ENCODE peak calls at places on chromosomes 13 and 19, in seven cellular contexts. One of them, this sample, is unnamed.

GRCh38 chr13:94674609-94675348 is 37.6 kb downstream of the SOX21 start:
- DNase-seq in renal cortical epithelial cell: peak; percentile 46
- DNase-seq in stimulated activated CD4-positive, alpha-beta T cell treated with anti-CD3 and anti-CD28 coated beads, Interleukin-2, amount 100 ng/mL, for 4 hours: peak; percentile 35
- DNase-seq in caudate nucleus: peak; percentile 4
- DNase-seq in hepatic stellate cell: no peak
- DNase-seq in T-helper 1 cell: peak; percentile 33
- DNase-seq in myocyte: peak; percentile 54
- DNase-seq in this sample: no peak

GRCh38 chr19:17873661-17874422 is 2.1 kb downstream of the SLC5A5 start:
- DNase-seq in renal cortical epithelial cell: no peak
- DNase-seq in stimulated activated CD4-positive, alpha-beta T cell treated with anti-CD3 and anti-CD28 coated beads, Interleukin-2, amount 100 ng/mL, for 4 hours: peak; percentile 61
- DNase-seq in caudate nucleus: no peak
- DNase-seq in hepatic stellate cell: no peak
- DNase-seq in T-helper 1 cell: peak; percentile 60
- DNase-seq in myocyte: no peak
- DNase-seq in this sample: no peak

GRCh38 chr19:47157455-47158321 is 27.1 kb downstream of the SAE1 start:
- DNase-seq in renal cortical epithelial cell: peak; percentile 85
- DNase-seq in stimulated activated CD4-positive, alpha-beta T cell treated with anti-CD3 and anti-CD28 coated beads, Interleukin-2, amount 100 ng/mL, for 4 hours: no peak
- DNase-seq in caudate nucleus: no peak
- DNase-seq in hepatic stellate cell: peak; percentile 56
- DNase-seq in T-helper 1 cell: peak; percentile 31
- DNase-seq in myocyte: peak; percentile 98
- DNase-seq in this sample: no peak

GRCh38 chr19:56091751-56092546 is 29.1 kb downstream of the ZNF787 start:
- DNase-seq in renal cortical epithelial cell: no peak
- DNase-seq in stimulated activated CD4-positive, alpha-beta T cell treated with anti-CD3 and anti-CD28 coated beads, Interleukin-2, amount 100 ng/mL, for 4 hours: no peak
- DNase-seq in caudate nucleus: no peak
- DNase-seq in hepatic stellate cell: no peak
- DNase-seq in T-helper 1 cell: no peak
- DNase-seq in myocyte: no peak
- DNase-seq in this sample: no peak

GRCh38 chr19:29121684-29122083 is 91.3 kb downstream of the UQCRFS1 start:
- DNase-seq in renal cortical epithelial cell: peak; percentile 8
- DNase-seq in stimulated activated CD4-positive, alpha-beta T cell treated with anti-CD3 and anti-CD28 coated beads, Interleukin-2, amount 100 ng/mL, for 4 hours: no peak
- DNase-seq in caudate nucleus: no peak
- DNase-seq in hepatic stellate cell: peak; percentile 24
- DNase-seq in T-helper 1 cell: no peak
- DNase-seq in myocyte: peak; percentile 5
- DNase-seq in this sample: no peak

GRCh38 chr19:15419413-15420025 is 731 bp upstream of the AKAP8L start:
- DNase-seq in renal cortical epithelial cell: no peak
- DNase-seq in stimulated activated CD4-positive, alpha-beta T cell treated with anti-CD3 and anti-CD28 coated beads, Interleukin-2, amount 100 ng/mL, for 4 hours: no peak
- DNase-seq in caudate nucleus: no peak
- DNase-seq in hepatic stellate cell: no peak
- DNase-seq in T-helper 1 cell: no peak
- DNase-seq in myocyte: no peak
- DNase-seq in this sample: no peak

GRCh38 chr13:33138441-33138840 is 122.2 kb downstream of the KL start:
- DNase-seq in renal cortical epithelial cell: no peak
- DNase-seq in stimulated activated CD4-positive, alpha-beta T cell treated with anti-CD3 and anti-CD28 coated beads, Interleukin-2, amount 100 ng/mL, for 4 hours: no peak
- DNase-seq in caudate nucleus: no peak
- DNase-seq in hepatic stellate cell: no peak
- DNase-seq in T-helper 1 cell: no peak
- DNase-seq in myocyte: no peak
- DNase-seq in this sample: no peak

GRCh38 chr19:14081797-14082674 is 3.5 kb downstream of the C19orf67 start:
- DNase-seq in renal cortical epithelial cell: no peak
- DNase-seq in stimulated activated CD4-positive, alpha-beta T cell treated with anti-CD3 and anti-CD28 coated beads, Interleukin-2, amount 100 ng/mL, for 4 hours: no peak
- DNase-seq in caudate nucleus: no peak
- DNase-seq in hepatic stellate cell: no peak
- DNase-seq in T-helper 1 cell: peak; percentile 25
- DNase-seq in myocyte: peak; percentile 81
- DNase-seq in this sample: no peak

GRCh38 chr13:23621316-23621645 is 51.1 kb downstream of the TNFRSF19 start:
- DNase-seq in renal cortical epithelial cell: peak; percentile 98
- DNase-seq in stimulated activated CD4-positive, alpha-beta T cell treated with anti-CD3 and anti-CD28 coated beads, Interleukin-2, amount 100 ng/mL, for 4 hours: no peak
- DNase-seq in caudate nucleus: no peak
- DNase-seq in hepatic stellate cell: peak; percentile 77
- DNase-seq in T-helper 1 cell: no peak
- DNase-seq in myocyte: peak; percentile 70
- DNase-seq in this sample: no peak

GRCh38 chr13:50805805-50806204 is 37.7 kb downstream of the DLEU7 start:
- DNase-seq in renal cortical epithelial cell: peak; percentile 13
- DNase-seq in stimulated activated CD4-positive, alpha-beta T cell treated with anti-CD3 and anti-CD28 coated beads, Interleukin-2, amount 100 ng/mL, for 4 hours: no peak
- DNase-seq in caudate nucleus: no peak
- DNase-seq in hepatic stellate cell: no peak
- DNase-seq in T-helper 1 cell: no peak
- DNase-seq in myocyte: no peak
- DNase-seq in this sample: no peak

GRCh38 chr19:16185925-16186234 is 670 bp downstream of the FAM32A start:
- DNase-seq in renal cortical epithelial cell: no peak
- DNase-seq in stimulated activated CD4-positive, alpha-beta T cell treated with anti-CD3 and anti-CD28 coated beads, Interleukin-2, amount 100 ng/mL, for 4 hours: no peak
- DNase-seq in caudate nucleus: no peak
- DNase-seq in hepatic stellate cell: peak; percentile 50
- DNase-seq in T-helper 1 cell: no peak
- DNase-seq in myocyte: no peak
- DNase-seq in this sample: no peak

GRCh38 chr13:44815507-44816074 is 173.7 kb downstream of the NUFIP1 start:
- DNase-seq in renal cortical epithelial cell: peak; percentile 98
- DNase-seq in stimulated activated CD4-positive, alpha-beta T cell treated with anti-CD3 and anti-CD28 coated beads, Interleukin-2, amount 100 ng/mL, for 4 hours: peak; percentile 4
- DNase-seq in caudate nucleus: peak; percentile 55
- DNase-seq in hepatic stellate cell: peak; percentile 90
- DNase-seq in T-helper 1 cell: no peak
- DNase-seq in myocyte: peak; percentile 58
- DNase-seq in this sample: no peak

GRCh38 chr19:35759697-35760096 is 1.7 kb downstream of the PROSER3 start:
- DNase-seq in renal cortical epithelial cell: no peak
- DNase-seq in stimulated activated CD4-positive, alpha-beta T cell treated with anti-CD3 and anti-CD28 coated beads, Interleukin-2, amount 100 ng/mL, for 4 hours: no peak
- DNase-seq in caudate nucleus: no peak
- DNase-seq in hepatic stellate cell: no peak
- DNase-seq in T-helper 1 cell: no peak
- DNase-seq in myocyte: no peak
- DNase-seq in this sample: no peak

GRCh38 chr19:16095071-16095571 is 16.6 kb upstream of the RAB8A start:
- DNase-seq in renal cortical epithelial cell: no peak
- DNase-seq in stimulated activated CD4-positive, alpha-beta T cell treated with anti-CD3 and anti-CD28 coated beads, Interleukin-2, amount 100 ng/mL, for 4 hours: no peak
- DNase-seq in caudate nucleus: no peak
- DNase-seq in hepatic stellate cell: no peak
- DNase-seq in T-helper 1 cell: no peak
- DNase-seq in myocyte: no peak
- DNase-seq in this sample: no peak

GRCh38 chr19:55637534-55637933 is 3.3 kb upstream of the ZNF580 start:
- DNase-seq in renal cortical epithelial cell: no peak
- DNase-seq in stimulated activated CD4-positive, alpha-beta T cell treated with anti-CD3 and anti-CD28 coated beads, Interleukin-2, amount 100 ng/mL, for 4 hours: no peak
- DNase-seq in caudate nucleus: no peak
- DNase-seq in hepatic stellate cell: no peak
- DNase-seq in T-helper 1 cell: no peak
- DNase-seq in myocyte: no peak
- DNase-seq in this sample: no peak

GRCh38 chr13:21164631-21165030 is 11.7 kb downstream of the SKA3 start:
- DNase-seq in renal cortical epithelial cell: no peak
- DNase-seq in stimulated activated CD4-positive, alpha-beta T cell treated with anti-CD3 and anti-CD28 coated beads, Interleukin-2, amount 100 ng/mL, for 4 hours: no peak
- DNase-seq in caudate nucleus: no peak
- DNase-seq in hepatic stellate cell: no peak
- DNase-seq in T-helper 1 cell: no peak
- DNase-seq in myocyte: peak; percentile 18
- DNase-seq in this sample: no peak

GRCh38 chr13:28467886-28468519 is 26.9 kb downstream of the FLT1 start:
- DNase-seq in renal cortical epithelial cell: no peak
- DNase-seq in stimulated activated CD4-positive, alpha-beta T cell treated with anti-CD3 and anti-CD28 coated beads, Interleukin-2, amount 100 ng/mL, for 4 hours: no peak
- DNase-seq in caudate nucleus: no peak
- DNase-seq in hepatic stellate cell: no peak
- DNase-seq in T-helper 1 cell: no peak
- DNase-seq in myocyte: no peak
- DNase-seq in this sample: no peak

This sample was measured in DMS 273 treated with DMSO at 0.1 percent for 48 hours.